ENCODE peak calls at places on chromosomes 11 and 22, in ten cellular contexts. L is AG04450, R is psoas muscle, T is transverse colon, O is AG09309, E is thoracic aorta, P is ovary, K is cardiac muscle cell, Z is pancreas, Y is MM.1S. F is an unnamed sample.

GRCh38 chr11:93525601-93526000 is 17.6 kb downstream of the SMCO4 start:
- DNase-seq in L (no peak), R (peak; percentile 70), T (no peak), O (no peak), E (no peak), P (no peak), K (peak; percentile 69), Z (no peak), Y (no peak), F (no peak)

GRCh38 chr11:62909107-62909894 is 11.9 kb downstream of the CHRM1 start:
- DNase-seq in L (peak; percentile 39), R (peak; percentile 75), T (peak; percentile 85), O (no peak), E (no peak), P (peak; percentile 43), K (peak; percentile 85), Z (peak; percentile 88), Y (peak; percentile 30), F (peak; percentile 42)

GRCh38 chr11:127683321-127683720 is 682.8 kb upstream of the KIRREL3 start:
- DNase-seq in L (no peak), R (no peak), T (no peak), O (no peak), E (no peak), P (no peak), K (no peak), Z (no peak), Y (no peak), F (no peak)

GRCh38 chr11:132043714-132044113 is 673.3 kb downstream of the NTM start:
- DNase-seq in L (no peak), R (no peak), T (no peak), O (no peak), E (no peak), P (no peak), K (no peak), Z (no peak), Y (no peak), F (no peak)

GRCh38 chr22:43276311-43276710 is 66.9 kb downstream of the SCUBE1 start:
- DNase-seq in L (no peak), R (no peak), T (no peak), O (no peak), E (no peak), P (no peak), K (no peak), Z (no peak), Y (no peak), F (no peak)

GRCh38 chr22:48574776-48575566 is 1252.7 kb downstream of the BRD1 start:
- DNase-seq in L (no peak), R (peak; percentile 51), T (peak; percentile 12), O (no peak), E (no peak), P (peak; percentile 73), K (peak; percentile 9), Z (peak; percentile 58), Y (peak; percentile 70), F (no peak)

GRCh38 chr11:43119275-43119970 is 192.4 kb upstream of the API5 start:
- DNase-seq in L (no peak), R (no peak), T (no peak), O (no peak), E (no peak), P (no peak), K (no peak), Z (no peak), Y (no peak), F (no peak)

GRCh38 chr11:69639843-69640242 is 1.1 kb upstream of the CCND1 start:
- DNase-seq in L (no peak), R (no peak), T (no peak), O (no peak), E (no peak), P (no peak), K (no peak), Z (no peak), Y (no peak), F (no peak)

GRCh38 chr11:120924109-120924508 is 99.8 kb upstream of the TBCEL start:
- DNase-seq in L (no peak), R (no peak), T (no peak), O (no peak), E (no peak), P (no peak), K (no peak), Z (no peak), Y (no peak), F (no peak)

GRCh38 chr11:118973985-118974384 is 2.4 kb downstream of the FOXR1 start:
- DNase-seq in L (no peak), R (no peak), T (no peak), O (no peak), E (no peak), P (no peak), K (no peak), Z (no peak), Y (no peak), F (no peak)

GRCh38 chr11:115081972-115082371 is 403.6 kb downstream of the NXPE2 start:
- DNase-seq in L (no peak), R (peak; percentile 63), T (no peak), O (no peak), E (no peak), P (no peak), K (no peak), Z (no peak), Y (no peak), F (no peak)

DNA sequence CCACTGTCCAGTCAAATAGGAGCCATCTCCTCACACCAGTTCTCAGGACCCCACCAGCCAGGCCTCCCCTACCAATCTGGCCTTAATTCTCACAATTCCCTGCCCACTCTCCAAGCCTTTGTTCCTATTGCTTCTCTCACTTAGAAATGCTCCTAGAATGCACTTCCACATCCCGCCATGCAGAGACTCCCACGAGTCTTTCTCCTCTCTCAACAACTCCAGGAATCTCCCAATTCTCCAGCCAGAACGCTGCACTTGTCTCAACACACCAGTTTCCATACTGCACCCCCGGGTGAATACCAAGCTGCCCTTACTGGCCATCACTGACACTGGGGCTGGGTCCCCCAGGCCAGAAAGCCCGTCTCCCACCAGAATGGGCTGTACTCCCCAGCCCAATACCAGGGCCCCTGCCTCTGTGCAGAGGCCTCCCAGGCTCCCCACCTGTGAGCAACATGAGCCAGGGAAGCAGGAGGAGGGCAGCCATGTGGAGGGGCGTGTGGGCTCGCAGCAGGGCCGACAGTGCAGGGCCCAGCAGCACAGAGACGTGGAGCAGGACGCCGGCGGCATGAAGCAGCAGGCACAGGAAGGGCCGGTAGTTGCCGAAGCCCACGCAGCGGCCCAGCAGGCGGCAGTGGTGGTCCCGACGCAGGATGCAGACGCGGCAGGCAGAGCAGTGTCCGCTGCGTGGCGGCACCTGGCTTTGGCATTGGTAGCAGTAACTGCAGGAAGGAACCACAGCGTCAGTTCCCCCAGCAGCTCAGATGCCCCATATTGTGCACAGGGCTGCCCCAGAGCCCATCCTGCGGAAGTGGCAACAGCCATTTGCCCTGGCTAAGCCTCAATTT is 2.4 kb downstream of the ZDHHC24 start:
- DNase-seq in L (no peak), R (peak; percentile 76), T (peak; percentile 60), O (no peak), E (no peak), P (peak; percentile 69), K (peak; percentile 68), Z (no peak), Y (no peak), F (peak; percentile 27)
- TF ChIP-seq CTCF in L (peak; percentile 73), R (peak; percentile 25), T (no peak), O (no peak), E (peak; percentile 23), P (peak; percentile 38), K (peak; percentile 70), Z (no peak), Y (no peak), F (peak; percentile 67)

DNA sequence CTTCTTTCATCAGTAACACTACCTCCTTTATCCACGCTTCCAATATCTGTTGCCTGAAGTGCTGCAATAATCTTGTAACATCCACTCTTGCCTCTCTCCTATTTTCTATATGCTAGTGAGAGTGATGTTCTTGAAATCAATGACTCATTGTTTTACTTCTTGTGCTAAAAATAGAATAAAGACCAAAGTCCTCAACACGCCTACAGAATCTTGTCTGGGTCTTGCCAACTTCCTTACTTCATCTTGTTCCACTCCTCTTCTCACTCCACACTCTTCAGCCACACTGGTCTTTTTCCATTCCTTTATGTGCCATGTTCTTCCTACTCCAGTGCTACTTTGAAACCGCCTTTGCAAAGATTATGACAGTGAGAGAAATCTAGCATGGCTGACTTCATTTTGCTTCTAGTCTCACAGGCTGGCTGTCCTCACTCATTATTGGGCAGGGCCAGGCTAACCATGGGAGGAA is 136.4 kb downstream of the CCDC81 start:
- DNase-seq in L (no peak), R (no peak), T (no peak), O (no peak), E (no peak), P (no peak), K (peak; percentile 78), Z (no peak), Y (no peak), F (no peak)
- H3K4me3 ChIP-seq in L (no peak overlapping the region), R (no peak overlapping the region), T (no peak overlapping the region), O (no peak overlapping the region), E (no peak overlapping the region), P (no peak overlapping the region), K (no peak overlapping the region), Z (no peak overlapping the region), Y (no peak overlapping the region), F (no peak overlapping the region)

GRCh38 chr22:20946080-20946986 is 20.7 kb upstream of the AIFM3 start:
- DNase-seq in L (no peak), R (no peak), T (no peak), O (no peak), E (no peak), P (no peak), K (peak; percentile 27), Z (no peak), Y (no peak), F (no peak)

GRCh38 chr22:20946991-20947390 is 20.1 kb upstream of the AIFM3 start:
- DNase-seq in L (no peak), R (no peak), T (no peak), O (no peak), E (no peak), P (no peak), K (no peak), Z (no peak), Y (no peak), F (no peak)

GRCh38 chr22:20944042-20944441 is 23.0 kb upstream of the AIFM3 start:
- DNase-seq in L (no peak), R (no peak), T (no peak), O (no peak), E (no peak), P (no peak), K (no peak), Z (no peak), Y (no peak), F (no peak)

GRCh38 chr22:20943104-20943933 is 23.7 kb upstream of the AIFM3 start:
- DNase-seq in L (no peak), R (no peak), T (no peak), O (no peak), E (no peak), P (no peak), K (no peak), Z (no peak), Y (no peak), F (no peak)

DNA sequence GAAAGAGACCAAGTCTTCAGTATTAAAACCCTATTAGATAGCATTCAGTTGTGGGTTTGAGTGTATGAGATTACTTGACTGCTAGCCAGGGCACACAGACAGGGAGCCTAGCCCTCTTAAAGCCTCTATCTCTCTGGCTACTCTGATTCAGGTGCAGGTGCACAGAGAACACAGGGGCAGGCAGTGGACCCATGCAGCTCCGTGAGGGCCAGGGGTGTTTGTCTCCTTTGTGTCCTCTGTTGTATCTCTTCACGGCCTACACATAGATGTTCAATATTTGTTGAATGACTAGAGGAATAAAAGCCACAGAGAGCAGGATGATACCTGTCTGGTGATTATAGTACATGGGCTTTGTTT is 21.5 kb upstream of the AIFM3 start:
- DNase-seq in L (no peak), R (no peak), T (no peak), O (no peak), E (no peak), P (no peak), K (no peak), Z (no peak), Y (no peak), F (no peak)
- TF ChIP-seq CTCF in L (no peak), R (no peak), T (no peak), O (no peak), E (no peak), P (no peak), K (no peak), Z (no peak), Y (no peak), F (no peak)

GRCh38 chr11:61144511-61145179 is 16.6 kb downstream of the VPS37C start:
- DNase-seq in L (no peak), R (no peak), T (no peak), O (no peak), E (no peak), P (no peak), K (no peak), Z (no peak), Y (no peak), F (no peak)
- H3K4me3 ChIP-seq in L (no peak overlapping the region), R (no peak overlapping the region), T (no peak overlapping the region), O (no peak overlapping the region), E (no peak overlapping the region), P (no peak overlapping the region), K (no peak overlapping the region), Z (no peak overlapping the region), Y (no peak overlapping the region), F (no peak overlapping the region)